ENCODE peak calls at places on chromosomes 6 and 20, in ten cellular contexts. Z is epithelial cell of esophagus, A is tibial nerve, X is astrocyte of the spinal cord, O is AG09309, Y is suprapubic skin, N is mammary epithelial cell, F is heart right ventricle, S is OCI-LY7, C is progenitor cell of endocrine pancreas. T is an unnamed sample.

GRCh38 chr6:108927927-108928326 is 79.7 kb downstream of the ARMC2 start:
- DNase-seq in O (no peak), S (no peak), C (no peak), X (no peak), N (peak), A (no peak), Z (peak), Y (no peak), F (no peak), T (no peak)

GRCh38 chr6:164045082-164045481 is 630.6 kb downstream of the QKI start:
- DNase-seq in F (no peak), Z (no peak), Y (no peak), O (no peak), N (no peak), X (no peak), A (no peak), C (no peak), S (no peak), T (no peak)

GRCh38 chr6:12602951-12603710 is 113.4 kb upstream of the PHACTR1 start:
- DNase-seq in A (no peak), F (peak), Z (peak), X (peak), C (no peak), O (peak), S (peak), Y (no peak), N (peak), T (no peak)

GRCh38 chr6:164502838-164503237 is 806.6 kb downstream of the C6orf118 start:
- DNase-seq in X (no peak), Z (no peak), N (no peak), O (no peak), F (no peak), Y (no peak), S (no peak), C (no peak), A (no peak), T (no peak)

GRCh38 chr6:34319471-34319885 is 70.7 kb upstream of the SMIM29 start:
- DNase-seq in N (peak), Y (no peak), X (no peak), O (no peak), C (no peak), A (no peak), S (no peak), Z (peak), F (no peak), T (no peak)

GRCh38 chr6:136524936-136525413 is 25.2 kb downstream of the MAP7 start:
- DNase-seq in A (no peak), Y (no peak), X (no peak), N (no peak), Z (no peak), F (no peak), S (no peak), C (no peak), O (no peak), T (no peak)

GRCh38 chr6:134176283-134176975 is 124.0 kb upstream of the SLC2A12 start:
- DNase-seq in S (no peak), Y (peak), F (peak), X (peak), C (peak), O (no peak), Z (no peak), A (no peak), N (no peak), T (no peak)

GRCh38 chr20:568097-568864 is 24.7 kb upstream of the CSNK2A1 start:
- DNase-seq in C (no peak), F (peak), X (no peak), S (no peak), Y (no peak), N (no peak), A (no peak), Z (peak), O (no peak), T (no peak)

GRCh38 chr6:114121913-114122662 is 151.1 kb upstream of the HDAC2 start:
- DNase-seq in Z (no peak), Y (no peak), S (no peak), O (no peak), A (no peak), F (no peak), X (no peak), C (no peak), N (no peak), T (no peak)

GRCh38 chr6:151666526-151666925 is 141.0 kb upstream of the ESR1 start:
- DNase-seq in O (no peak), C (no peak), Z (no peak), A (no peak), S (no peak), N (no peak), Y (no peak), F (no peak), X (no peak), T (no peak)

GRCh38 chr20:63235399-63235983 is at the start of gene BIRC7:
- DNase-seq in C (no peak), S (no peak), N (no peak), Y (no peak), Z (no peak), A (no peak), O (no peak), X (no peak), F (no peak), T (no peak)

GRCh38 chr20:58086763-58087566 is 141.5 kb downstream of the ANKRD60 start:
- DNase-seq in C (peak), O (peak), S (peak), Z (peak), F (peak), X (peak), N (peak), Y (no peak), A (peak), T (peak)

GRCh38 chr20:47984437-47984836 is 199.2 kb upstream of the SULF2 start:
- DNase-seq in X (no peak), A (no peak), S (no peak), Y (no peak), F (no peak), O (no peak), C (no peak), N (no peak), Z (no peak), T (no peak)

GRCh38 chr6:25122622-25123237 is 156.4 kb upstream of the CARMIL1 start:
- DNase-seq in X (no peak), N (no peak), A (no peak), F (no peak), S (no peak), Z (no peak), Y (no peak), C (no peak), O (no peak), T (no peak)

GRCh38 chr6:157964139-157964538 is 17.5 kb upstream of the SYNJ2 start:
- DNase-seq in O (no peak), Y (no peak), X (no peak), Z (peak), N (no peak), F (no peak), C (no peak), S (no peak), A (no peak), T (no peak)

GRCh38 chr20:32480361-32481199 is 104.6 kb downstream of the NOL4L start:
- DNase-seq in C (no peak), F (no peak), A (no peak), O (no peak), Y (peak), S (no peak), N (no peak), Z (no peak), X (peak), T (no peak)

GRCh38 chr20:30284533-30284932 is 972.9 kb upstream of the DEFB115 start:
- DNase-seq in F (no peak), Z (no peak), O (no peak), Y (no peak), X (no peak), S (no peak), C (no peak), A (no peak), N (no peak), T (no peak)

GRCh38 chr6:2988076-2988425 is 11.6 kb upstream of the NQO2 start:
- DNase-seq in X (no peak), Y (no peak), Z (no peak), F (no peak), O (no peak), S (peak), N (no peak), C (no peak), A (no peak), T (no peak)

DNA sequence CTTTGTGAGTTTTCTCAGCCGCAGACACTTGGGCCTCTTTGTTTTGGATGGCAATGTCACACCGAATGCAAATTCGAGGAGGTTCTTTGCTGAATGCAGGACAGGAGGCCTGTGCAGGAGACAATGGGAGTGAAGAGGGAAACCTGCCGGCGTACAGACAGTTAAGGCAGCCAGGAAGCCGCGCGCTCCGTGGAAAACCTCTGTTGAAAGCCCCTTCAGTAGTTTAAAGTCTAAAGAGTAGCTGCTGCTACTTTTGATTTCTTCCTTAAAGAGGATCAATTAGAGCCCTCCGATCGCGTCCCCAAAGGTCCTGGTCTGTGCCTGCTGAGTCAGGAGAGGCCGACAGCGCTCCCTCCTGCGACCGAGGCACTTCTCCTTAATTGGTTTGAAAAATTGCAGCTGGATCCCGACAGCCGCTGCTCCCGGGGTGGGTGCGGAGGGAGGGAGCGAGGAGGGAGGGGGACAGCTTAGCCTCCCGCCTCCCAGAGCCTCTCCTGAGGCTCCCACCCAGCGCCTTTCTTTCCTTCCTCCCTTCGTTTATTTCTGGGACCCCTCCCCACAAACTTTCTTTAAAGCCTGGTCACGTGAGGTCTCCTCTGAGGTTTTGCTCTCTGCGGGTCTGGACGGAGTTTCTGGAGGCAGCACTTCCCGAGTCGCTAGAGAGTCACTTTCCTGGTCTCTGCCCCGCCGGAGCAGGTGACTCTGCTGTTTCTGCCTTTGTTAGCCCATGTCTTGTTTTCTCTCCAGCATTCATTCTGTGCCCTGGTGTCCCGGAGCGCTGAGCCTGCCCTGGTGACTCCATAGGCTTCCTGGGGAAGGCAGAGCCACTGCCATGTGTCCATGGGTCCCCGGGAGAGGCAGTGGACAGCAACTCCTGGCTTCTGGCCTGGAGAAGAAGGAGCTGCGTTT is 22.3 kb upstream of the RPP40 start:
- DNase-seq in S (no peak), Z (peak), A (peak), Y (no peak), N (no peak), O (no peak), C (peak), F (peak), X (peak), T (no peak)
- TF ChIP-seq CTCF in S (no peak), Z (peak), A (no peak), Y (no peak), N (peak), O (peak), C (peak), F (peak), X (peak), T (peak)

GRCh38 chr20:8449120-8449519 is 317.1 kb downstream of the PLCB1 start:
- DNase-seq in F (no peak), A (no peak), Z (no peak), N (no peak), S (no peak), Y (no peak), C (no peak), O (no peak), X (peak), T (no peak)

GRCh38 chr20:8447262-8448120 is 315.4 kb downstream of the PLCB1 start:
- DNase-seq in F (no peak), C (no peak), Y (no peak), O (no peak), N (no peak), A (no peak), S (no peak), Z (no peak), X (no peak), T (no peak)

GRCh38 chr20:8438748-8439147 is 306.7 kb downstream of the PLCB1 start:
- DNase-seq in X (no peak), Z (no peak), Y (no peak), A (no peak), C (no peak), N (no peak), F (no peak), S (no peak), O (no peak), T (no peak)

GRCh38 chr20:8443464-8444072 is 311.5 kb downstream of the PLCB1 start:
- DNase-seq in X (no peak), S (no peak), N (no peak), Z (no peak), C (no peak), A (no peak), F (no peak), O (no peak), Y (no peak), T (no peak)
- TF ChIP-seq CTCF in X (no peak), S (peak), N (peak), Z (no peak), C (no peak), A (no peak), F (no peak), O (no peak), Y (no peak), T (no peak)

DNA sequence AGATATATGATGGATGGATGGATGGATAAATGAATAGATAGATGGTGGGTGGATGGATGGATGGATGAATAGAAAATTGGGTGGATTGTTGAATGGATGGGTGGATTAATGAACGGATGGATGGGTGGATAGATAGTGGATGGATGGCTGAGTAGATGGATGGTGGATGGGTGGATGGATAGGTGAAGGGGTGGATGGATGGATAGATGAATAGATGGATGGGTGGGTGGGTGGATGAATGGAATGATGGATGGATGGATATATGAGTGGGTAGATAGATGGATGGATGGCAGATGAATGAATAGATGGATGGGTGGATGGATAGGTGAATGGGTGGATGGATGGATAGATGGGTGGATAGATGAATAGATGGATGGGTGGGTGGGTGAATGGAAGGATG is 80.7 kb upstream of the NEDD9 start:
- DNase-seq in C (no peak), N (no peak), Y (no peak), O (no peak), Z (no peak), S (no peak), F (no peak), A (no peak), X (no peak), T (no peak)
- TF ChIP-seq CTCF in C (no peak), N (no peak), Y (no peak), O (no peak), Z (no peak), S (no peak), F (no peak), A (no peak), X (no peak), T (no peak)

DNA sequence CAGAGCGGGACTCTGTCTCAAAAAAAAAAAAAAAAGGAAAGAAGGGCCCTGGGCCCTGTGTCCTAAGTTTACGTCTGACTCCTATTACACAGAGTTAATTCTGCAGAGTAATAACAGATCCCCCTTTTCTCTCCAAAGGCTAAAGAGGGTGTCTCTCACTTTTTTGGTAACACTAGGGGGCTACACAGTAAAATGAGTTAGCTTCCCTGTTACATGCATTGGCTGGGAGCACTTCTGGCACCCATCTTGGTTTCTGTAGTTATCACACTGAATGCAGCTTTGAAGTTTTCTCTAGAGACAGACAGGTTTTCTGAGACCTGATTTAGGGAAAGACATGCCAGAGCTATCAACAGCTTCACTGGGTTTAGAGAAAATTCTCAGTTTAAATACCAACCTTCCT is 29.2 kb downstream of the RNF8 start:
- DNase-seq in S (no peak), C (no peak), N (no peak), Z (no peak), Y (no peak), F (no peak), O (no peak), A (no peak), X (no peak), T (no peak)
- TF ChIP-seq CTCF in S (no peak), C (no peak), N (no peak), Z (no peak), Y (no peak), F (no peak), O (no peak), A (no peak), X (no peak), T (peak)

GRCh38 chr6:31652925-31653724 is 664 bp upstream of the BAG6 start:
- DNase-seq in S (peak), C (no peak), O (peak), F (peak), Z (no peak), N (no peak), X (no peak), Y (peak), A (peak), T (peak)
- TF ChIP-seq CTCF in S (peak), C (no peak), O (no peak), F (peak), Z (no peak), N (peak), X (no peak), Y (no peak), A (peak), T (no peak)

DNA sequence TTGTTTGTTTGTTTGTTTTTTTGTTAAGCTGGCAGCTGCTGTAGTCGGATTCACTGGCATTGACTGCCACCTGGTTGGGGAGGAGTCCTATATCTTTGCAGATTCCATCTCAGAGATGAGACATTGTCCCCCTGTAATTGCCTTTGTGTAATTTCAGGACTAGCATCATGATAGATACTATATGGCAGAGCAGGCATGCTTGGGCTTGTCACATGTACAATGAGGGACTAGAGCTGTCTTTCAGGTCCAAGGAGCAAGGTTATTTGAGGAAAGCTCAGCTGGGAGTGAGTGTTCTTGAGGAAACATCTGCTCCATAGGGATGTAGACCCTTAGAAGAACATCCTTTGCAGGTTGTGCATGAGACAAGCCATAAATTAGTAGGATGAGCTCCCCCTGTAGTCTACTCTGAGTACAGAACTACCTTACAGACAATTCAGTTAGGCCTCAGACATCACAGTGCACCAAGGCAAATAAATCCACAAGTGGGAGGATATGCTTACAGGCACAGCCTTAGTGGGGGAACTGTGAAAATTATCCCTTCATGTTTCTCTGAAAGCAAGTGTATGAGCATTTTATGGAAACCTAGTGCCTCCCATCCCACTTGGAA is 62.1 kb downstream of the BMP2 start:
- DNase-seq in Y (no peak), X (no peak), S (no peak), N (peak), C (no peak), A (no peak), F (no peak), Z (peak), O (no peak), T (no peak)
- TF ChIP-seq CTCF in Y (no peak), X (no peak), S (no peak), N (peak), C (no peak), A (no peak), F (no peak), Z (peak), O (peak), T (no peak)

T was measured in type B pancreatic cell.